ENCODE peak calls at places on chromosomes 3 and 15, in five cellular contexts. W is IMR-90, N is astrocyte, C is mammary epithelial cell, X is endothelial cell of umbilical vein. P is an unnamed sample.

GRCh38 chr15:26757156-26757555 is 15.7 kb downstream of the GABRB3 start:
- DNase-seq in W (no peak), N (no peak), C (no peak), X (no peak), P (no peak)

GRCh38 chr15:20346082-20346805 is 195.4 kb downstream of the GOLGA6L6 start:
- DNase-seq in W (no peak), N (no peak), C (peak), X (no peak), P (no peak)

GRCh38 chr3:12175844-12176453 is 17.2 kb upstream of the TIMP4 start:
- DNase-seq in W (peak), N (no peak), C (no peak), X (peak), P (peak)

GRCh38 chr3:152113992-152114651 is 154.6 kb upstream of the MBNL1 start:
- DNase-seq in W (peak), N (no peak), C (no peak), X (no peak), P (no peak)

GRCh38 chr3:49495016-49495415 is 24.9 kb downstream of the DAG1 start:
- DNase-seq in W (no peak), N (no peak), C (no peak), X (no peak), P (no peak)

GRCh38 chr15:43509002-43509922 is 8.1 kb upstream of the MAP1A start:
- DNase-seq in W (no peak), N (no peak), C (no peak), X (no peak), P (no peak)

GRCh38 chr3:24829011-24829581 is 334.4 kb upstream of the THRB start:
- DNase-seq in W (no peak), N (no peak), C (no peak), X (peak), P (no peak)

GRCh38 chr3:188171682-188172467 is 17.9 kb downstream of the LPP start:
- DNase-seq in W (no peak), N (no peak), C (no peak), X (no peak), P (no peak)

GRCh38 chr3:158295771-158296170 is 185.9 kb downstream of the RSRC1 start:
- DNase-seq in W (no peak), N (no peak), C (no peak), X (no peak), P (no peak)

GRCh38 chr15:101795455-101795854 is 7.9 kb upstream of the OR4F6 start:
- DNase-seq in W (peak), N (peak), C (peak), X (peak), P (peak)

GRCh38 chr3:194272861-194273266 is 78.3 kb downstream of the CPN2 start:
- DNase-seq in W (no peak), N (no peak), C (no peak), X (no peak), P (no peak)

DNA sequence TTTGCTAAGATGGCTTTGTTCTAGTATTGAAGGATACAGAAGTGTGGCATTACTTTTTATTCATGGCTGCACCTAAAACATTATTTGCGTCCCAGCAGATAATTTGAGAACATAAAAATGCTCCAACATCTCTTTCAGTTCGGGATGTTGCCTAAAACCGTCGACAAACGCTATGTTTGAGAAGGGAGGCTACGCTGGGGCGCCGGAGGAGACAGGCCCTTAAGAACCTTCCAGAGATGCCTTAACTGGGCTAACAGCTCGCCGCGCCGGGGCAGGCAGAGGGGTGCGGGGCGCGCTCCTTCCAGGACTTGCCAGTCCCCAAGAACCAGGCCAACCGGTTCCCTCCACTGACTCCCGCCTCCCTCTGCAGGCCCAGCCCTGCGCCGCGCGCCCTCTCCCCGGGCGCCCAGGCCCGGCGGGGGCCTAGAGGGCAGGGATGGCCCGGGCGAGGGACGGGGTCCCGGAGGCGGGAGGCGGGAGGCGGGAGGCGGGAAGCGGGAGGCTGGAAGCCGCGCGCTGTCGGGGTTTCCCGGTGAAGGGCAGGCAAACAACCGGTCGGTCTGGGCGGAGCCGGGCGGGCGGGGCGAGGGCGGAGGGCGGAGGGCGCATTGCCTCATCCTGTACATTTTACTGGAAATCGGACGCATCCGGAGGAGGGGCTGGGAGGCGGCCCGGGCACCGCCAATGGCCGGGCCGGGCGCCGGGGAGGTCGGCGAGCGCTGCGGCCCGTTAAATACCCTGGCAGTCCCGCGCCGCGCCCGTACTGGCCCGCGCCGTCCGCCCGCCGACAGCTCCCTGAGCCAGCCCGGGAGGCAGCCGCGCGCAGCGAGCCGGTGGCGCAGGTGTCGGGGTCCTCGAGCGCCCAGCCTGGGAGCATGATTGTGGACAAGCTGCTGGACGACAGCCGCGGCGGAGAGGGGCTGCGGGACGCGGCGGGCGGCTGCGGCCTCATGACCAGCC is at the start of gene NFKBIZ:
- DNase-seq in W (peak), N (peak), C (peak), X (peak), P (peak)
- TF ChIP-seq CTCF in W (no peak), N (no peak), C (peak), X (no peak), P (no peak)

GRCh38 chr15:33448151-33448550 is 137.4 kb downstream of the RYR3 start:
- DNase-seq in W (no peak), N (no peak), C (no peak), X (no peak), P (no peak)
- H2AFZ ChIP-seq in W (no peak), N (no peak), C (no peak), X (no peak), P (no peak)

GRCh38 chr15:74844319-74845207 is 1.6 kb upstream of the ULK3 start:
- DNase-seq in W (no peak), N (no peak), C (no peak), X (no peak), P (no peak)
- H3K27ac ChIP-seq in W (no peak), N (no peak), C (no peak), X (no peak), P (no peak)

GRCh38 chr15:24971052-24971451 is 16.3 kb downstream of the SNRPN start:
- DNase-seq in W (no peak), N (no peak), C (no peak), X (no peak), P (no peak)

GRCh38 chr15:24971772-24972171 is 17.0 kb downstream of the SNRPN start:
- DNase-seq in W (no peak), N (no peak), C (no peak), X (no peak), P (no peak)

GRCh38 chr15:24977686-24978085 is 22.9 kb downstream of the SNRPN start:
- DNase-seq in W (no peak), N (no peak), C (no peak), X (no peak), P (no peak)

GRCh38 chr15:24976932-24977331 is 22.1 kb downstream of the SNRPN start:
- DNase-seq in W (peak), N (no peak), C (no peak), X (no peak), P (peak)
- TF ChIP-seq CTCF in W (no peak), N (no peak), C (no peak), X (no peak), P (peak)

GRCh38 chr3:27220166-27220565 is 149.0 kb downstream of the NEK10 start:
- DNase-seq in W (no peak), N (peak), C (no peak), X (no peak), P (no peak)

GRCh38 chr3:27216955-27217552 is 152.1 kb downstream of the NEK10 start:
- DNase-seq in W (peak), N (peak), C (peak), X (peak), P (peak)

GRCh38 chr3:27216295-27216694 is 152.9 kb downstream of the NEK10 start:
- DNase-seq in W (no peak), N (no peak), C (no peak), X (no peak), P (no peak)

GRCh38 chr3:27221264-27221932 is 147.8 kb downstream of the NEK10 start:
- DNase-seq in W (no peak), N (no peak), C (no peak), X (no peak), P (no peak)

DNA sequence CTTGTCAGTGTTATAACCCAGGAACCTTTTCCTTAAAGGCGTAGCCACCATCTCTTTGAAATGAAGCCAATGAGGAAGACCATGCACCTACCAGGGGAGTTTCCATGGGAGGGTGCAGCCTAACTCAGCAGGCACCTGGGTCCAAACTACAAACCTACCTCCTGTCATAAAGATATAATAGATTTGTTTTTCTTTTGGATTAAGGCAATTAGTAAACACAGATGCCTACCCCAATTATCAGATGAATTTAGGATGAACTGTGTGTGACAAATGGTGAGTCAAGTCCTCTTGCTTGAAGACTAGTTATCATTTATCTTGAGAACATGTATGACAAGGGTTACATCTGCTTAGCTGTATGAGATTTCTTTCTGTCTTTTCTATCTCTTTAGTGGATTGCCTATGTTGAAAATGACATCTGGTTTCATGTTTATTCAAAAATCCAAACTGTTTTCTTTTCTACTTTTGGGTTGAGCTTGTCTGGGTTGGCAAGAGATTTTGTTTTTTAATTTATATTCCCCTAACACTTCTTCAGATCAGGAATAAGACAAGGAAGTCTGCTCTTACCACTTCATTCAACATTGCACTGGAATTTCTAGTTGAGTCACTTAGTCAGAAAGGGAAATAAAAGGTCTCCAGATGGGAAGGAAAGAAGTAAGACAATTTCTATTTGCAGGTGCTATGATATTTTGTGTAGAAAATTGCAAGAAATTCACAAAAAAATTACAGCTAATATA is 149.9 kb downstream of the NEK10 start:
- DNase-seq in W (peak), N (peak), C (no peak), X (peak), P (peak)
- H2AFZ ChIP-seq in W (no peak), N (no peak), C (no peak), X (no peak), P (no peak)

GRCh38 chr3:123768480-123769359 is 115.4 kb downstream of the MYLK start:
- DNase-seq in W (no peak), N (no peak), C (no peak), X (no peak), P (no peak)

GRCh38 chr3:123769360-123769743 is 114.8 kb downstream of the MYLK start:
- DNase-seq in W (no peak), N (no peak), C (no peak), X (no peak), P (peak)

GRCh38 chr3:123767020-123767394 is 117.1 kb downstream of the MYLK start:
- DNase-seq in W (no peak), N (no peak), C (no peak), X (no peak), P (no peak)

GRCh38 chr3:123766195-123767019 is 117.7 kb downstream of the MYLK start:
- DNase-seq in W (no peak), N (no peak), C (no peak), X (no peak), P (no peak)

GRCh38 chr3:123767564-123768292 is 116.4 kb downstream of the MYLK start:
- DNase-seq in W (no peak), N (no peak), C (no peak), X (no peak), P (no peak)
- H3K27ac ChIP-seq in W (peak), N (no peak), C (no peak), X (no peak), P (no peak)

P was measured in PC-3.